ENCODE peak calls at places on chromosomes 12 and 14, in nine cellular contexts. J is neural progenitor cell, L is gastrocnemius medialis, X is AG09319, S is dorsolateral prefrontal cortex, K is pancreas, W is body of pancreas, F is A549, G is astrocyte of the spinal cord. I is an unnamed sample.

GRCh38 chr14:69299286-69300035 is 39.5 kb downstream of the GALNT16 start:
- DNase-seq in J (peak; percentile 43), L (no peak), X (no peak), S (no peak), K (no peak), W (no peak), F (no peak), G (no peak), I (peak; percentile 70)

GRCh38 chr12:75831413-75831812 is 200.2 kb downstream of the PHLDA1 start:
- DNase-seq in J (no peak), L (no peak), X (no peak), S (no peak), K (no peak), W (no peak), F (no peak), G (no peak), I (no peak)

GRCh38 chr14:95322646-95323045 is 2.9 kb upstream of the CLMN start:
- DNase-seq in J (no peak), L (no peak), X (no peak), S (no peak), K (no peak), W (no peak), F (peak; percentile 30), G (no peak), I (no peak)

GRCh38 chr14:51430600-51430999 is 190.6 kb downstream of the TMX1 start:
- DNase-seq in J (peak; percentile 52), L (no peak), X (no peak), S (no peak), K (no peak), W (peak; percentile 21), F (no peak), G (peak; percentile 58), I (no peak)

GRCh38 chr12:89016970-89017778 is 335.1 kb downstream of the DUSP6 start:
- DNase-seq in J (peak; percentile 83), L (no peak), X (peak; percentile 42), S (peak; percentile 15), K (peak; percentile 6), W (peak; percentile 39), F (peak; percentile 82), G (peak; percentile 78), I (peak; percentile 19)

GRCh38 chr14:97638864-97639263 is 841.7 kb downstream of the VRK1 start:
- DNase-seq in J (no peak), L (no peak), X (no peak), S (no peak), K (no peak), W (no peak), F (no peak), G (no peak), I (no peak)

GRCh38 chr12:48009471-48009870 is 5.2 kb upstream of the COL2A1 start:
- DNase-seq in J (no peak), L (no peak), X (no peak), S (no peak), K (no peak), W (no peak), F (no peak), G (no peak), I (no peak)

GRCh38 chr12:130429656-130430505 is 92.2 kb downstream of the PIWIL1 start:
- DNase-seq in J (no peak), L (no peak), X (no peak), S (no peak), K (no peak), W (no peak), F (no peak), G (no peak), I (no peak)

GRCh38 chr12:108911915-108912314 is 32.0 kb downstream of the DAO start:
- DNase-seq in J (no peak), L (no peak), X (no peak), S (no peak), K (no peak), W (no peak), F (no peak), G (no peak), I (no peak)

GRCh38 chr12:110582286-110583136 is 607 bp downstream of the PPTC7 start:
- DNase-seq in J (peak; percentile 57), L (peak; percentile 61), X (no peak), S (peak; percentile 46), K (peak; percentile 60), W (peak; percentile 63), F (peak; percentile 55), G (peak; percentile 53), I (peak; percentile 95)

GRCh38 chr12:65631621-65632111 is 192.6 kb upstream of the HMGA2 start:
- DNase-seq in J (no peak), L (peak; percentile 25), X (peak; percentile 93), S (no peak), K (no peak), W (no peak), F (peak; percentile 95), G (peak; percentile 99), I (no peak)

GRCh38 chr12:65634061-65634460 is 190.2 kb upstream of the HMGA2 start:
- DNase-seq in J (no peak), L (no peak), X (no peak), S (no peak), K (no peak), W (no peak), F (no peak), G (no peak), I (no peak)

GRCh38 chr12:65630555-65630954 is 193.7 kb upstream of the HMGA2 start:
- DNase-seq in J (no peak), L (no peak), X (no peak), S (no peak), K (no peak), W (no peak), F (no peak), G (no peak), I (no peak)

GRCh38 chr12:65634626-65635331 is 189.5 kb upstream of the HMGA2 start:
- DNase-seq in J (no peak), L (no peak), X (no peak), S (no peak), K (no peak), W (no peak), F (peak; percentile 85), G (peak; percentile 68), I (no peak)

GRCh38 chr12:65632131-65632855 is 192.0 kb upstream of the HMGA2 start:
- DNase-seq in J (no peak), L (no peak), X (no peak), S (no peak), K (no peak), W (no peak), F (no peak), G (no peak), I (no peak)
- TF ChIP-seq CTCF in J (no peak), L (no peak), X (no peak), S (no peak), K (no peak), W (no peak), F (no peak), G (no peak), I (no peak)

DNA sequence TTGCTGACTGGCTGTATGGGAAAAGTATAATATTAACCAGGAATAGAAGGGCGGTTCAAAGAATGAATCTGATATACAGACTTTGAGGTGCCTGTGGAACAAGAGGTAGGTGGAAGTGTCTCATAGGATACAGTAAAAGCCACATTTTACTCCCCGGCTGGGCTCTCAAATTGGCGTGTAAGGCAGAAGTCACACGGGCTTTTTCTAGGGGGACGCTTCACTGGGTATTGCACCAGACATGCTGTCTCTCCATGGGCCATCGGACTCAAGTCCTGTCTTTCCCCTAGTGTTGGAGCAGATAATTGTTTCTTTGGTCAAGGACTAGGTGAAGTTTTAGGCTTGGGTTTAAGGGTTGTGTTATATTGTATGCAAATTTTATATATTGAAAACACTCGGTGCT is 9.1 kb downstream of the TMCC3 start:
- DNase-seq in J (no peak), L (no peak), X (no peak), S (no peak), K (no peak), W (no peak), F (no peak), G (no peak), I (no peak)
- TF ChIP-seq CTCF in J (no peak), L (no peak), X (no peak), S (no peak), K (no peak), W (no peak), F (no peak), G (no peak), I (no peak)

GRCh38 chr12:82517808-82518207 is 159.5 kb downstream of the METTL25 start:
- DNase-seq in J (no peak), L (no peak), X (no peak), S (no peak), K (no peak), W (no peak), F (no peak), G (no peak), I (no peak)

GRCh38 chr12:82522762-82523161 is 163.9 kb upstream of the TMTC2 start:
- DNase-seq in J (no peak), L (no peak), X (no peak), S (no peak), K (peak; percentile 71), W (peak; percentile 48), F (no peak), G (no peak), I (no peak)

GRCh38 chr12:82522285-82522684 is 164.0 kb downstream of the METTL25 start:
- DNase-seq in J (no peak), L (no peak), X (no peak), S (no peak), K (no peak), W (no peak), F (no peak), G (no peak), I (no peak)

GRCh38 chr12:82519508-82519907 is 161.2 kb downstream of the METTL25 start:
- DNase-seq in J (no peak), L (no peak), X (no peak), S (no peak), K (no peak), W (no peak), F (no peak), G (no peak), I (no peak)

DNA sequence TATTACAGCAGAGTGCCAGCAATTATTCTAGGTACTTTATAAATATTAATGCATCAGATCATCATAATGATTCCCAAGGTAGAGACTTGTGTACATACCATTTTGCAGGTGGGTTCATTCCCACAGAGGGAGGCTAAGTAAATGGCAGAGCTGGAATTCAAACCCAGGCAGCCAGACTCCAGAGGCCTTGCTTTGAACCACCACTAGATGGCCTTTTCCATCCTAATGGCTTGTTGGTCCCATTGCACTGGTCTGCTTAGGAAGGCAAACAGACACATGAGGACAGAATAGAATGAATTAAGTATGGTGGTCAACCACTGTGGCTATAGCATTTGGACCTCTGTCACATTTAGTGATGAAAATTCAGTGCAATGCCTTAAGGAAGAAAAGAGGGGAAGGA is 158.7 kb downstream of the METTL25 start:
- DNase-seq in J (peak; percentile 52), L (no peak), X (no peak), S (no peak), K (no peak), W (peak; percentile 11), F (peak; percentile 52), G (no peak), I (no peak)
- TF ChIP-seq CTCF in J (peak; percentile 62), L (no peak), X (peak; percentile 47), S (no peak), K (no peak), W (no peak), F (peak; percentile 37), G (peak; percentile 46), I (no peak)

GRCh38 chr12:67647547-67648305 is 819 bp upstream of the DYRK2 start:
- DNase-seq in J (peak; percentile 86), L (peak; percentile 90), X (peak; percentile 75), S (peak; percentile 57), K (peak; percentile 75), W (peak; percentile 81), F (peak; percentile 93), G (peak; percentile 88), I (peak; percentile 94)
- TF ChIP-seq CTCF in J (peak; percentile 27), L (peak; percentile 60), X (peak; percentile 39), S (no peak), K (peak; percentile 14), W (peak; percentile 13), F (no peak), G (peak; percentile 44), I (no peak)

GRCh38 chr12:24027352-24027751 is 77.9 kb upstream of the SOX5 start:
- DNase-seq in J (no peak), L (no peak), X (no peak), S (no peak), K (no peak), W (no peak), F (no peak), G (no peak), I (no peak)
- TF ChIP-seq CTCF in J (no peak), L (no peak), X (no peak), S (no peak), K (no peak), W (no peak), F (no peak), G (no peak), I (no peak)

I was measured in lower leg skin.